ENCODE peak calls at places on chromosomes 16 and 17, in four cellular contexts. One of them, this sample, is unnamed.

GRCh38 chr16:83842755-83843507 is 35.2 kb downstream of the HSBP1 start:
- DNase-seq in mesendoderm: peak
- DNase-seq in GM23248: no peak
- DNase-seq in IMR-90: no peak
- DNase-seq in this sample: no peak

GRCh38 chr17:48715496-48716399 is 6.6 kb downstream of the PRAC1 start:
- DNase-seq in IMR-90: no peak
- DNase-seq in GM23248: no peak
- DNase-seq in mesendoderm: no peak
- DNase-seq in this sample: no peak

GRCh38 chr16:63038563-63039131 is 1002.4 kb upstream of the CDH8 start:
- DNase-seq in IMR-90: no peak
- DNase-seq in mesendoderm: no peak
- DNase-seq in GM23248: no peak
- DNase-seq in this sample: no peak

GRCh38 chr17:15036238-15036637 is 228.9 kb downstream of the PMP22 start:
- DNase-seq in IMR-90: no peak
- DNase-seq in GM23248: no peak
- DNase-seq in mesendoderm: peak
- DNase-seq in this sample: no peak

GRCh38 chr17:44012874-44013273 is 1.9 kb downstream of the TMEM101 start:
- DNase-seq in mesendoderm: no peak
- DNase-seq in IMR-90: no peak
- DNase-seq in GM23248: no peak
- DNase-seq in this sample: no peak

GRCh38 chr17:29352146-29352545 is 38.0 kb upstream of the TAOK1 start:
- DNase-seq in mesendoderm: no peak
- DNase-seq in GM23248: no peak
- DNase-seq in IMR-90: no peak
- DNase-seq in this sample: no peak

GRCh38 chr16:57093845-57094564 is 1.6 kb downstream of the CPNE2 start:
- DNase-seq in mesendoderm: no peak
- DNase-seq in IMR-90: no peak
- DNase-seq in GM23248: no peak
- DNase-seq in this sample: no peak

GRCh38 chr17:6641374-6641818 is 536 bp downstream of the TXNDC17 start:
- DNase-seq in GM23248: peak
- DNase-seq in IMR-90: no peak
- DNase-seq in mesendoderm: no peak
- DNase-seq in this sample: no peak

GRCh38 chr16:21159281-21159951 is 942 bp downstream of the LDAF1 start:
- DNase-seq in mesendoderm: peak
- DNase-seq in GM23248: peak
- DNase-seq in IMR-90: no peak
- DNase-seq in this sample: no peak

GRCh38 chr17:72249441-72249840 is 128.6 kb downstream of the SOX9 start:
- DNase-seq in GM23248: no peak
- DNase-seq in IMR-90: no peak
- DNase-seq in mesendoderm: no peak
- DNase-seq in this sample: no peak

GRCh38 chr17:36837616-36838272 is 99.5 kb upstream of the LHX1 start:
- DNase-seq in GM23248: no peak
- DNase-seq in IMR-90: no peak
- DNase-seq in mesendoderm: peak
- DNase-seq in this sample: no peak

GRCh38 chr16:50354629-50355456 is 13.9 kb downstream of the BRD7 start:
- DNase-seq in IMR-90: no peak
- DNase-seq in mesendoderm: peak
- DNase-seq in GM23248: peak
- DNase-seq in this sample: peak

GRCh38 chr17:58326609-58327341 is 1.8 kb downstream of the TSPOAP1 start:
- DNase-seq in IMR-90: no peak
- DNase-seq in GM23248: no peak
- DNase-seq in mesendoderm: no peak
- DNase-seq in this sample: no peak

GRCh38 chr16:69848635-69849545 is 86.8 kb downstream of the WWP2 start:
- DNase-seq in IMR-90: peak
- DNase-seq in GM23248: peak
- DNase-seq in mesendoderm: no peak
- DNase-seq in this sample: no peak

GRCh38 chr17:75778861-75779249 is 5.8 kb upstream of the UNK start:
- DNase-seq in IMR-90: peak
- DNase-seq in mesendoderm: no peak
- DNase-seq in GM23248: no peak
- DNase-seq in this sample: no peak

GRCh38 chr16:3321802-3322201 is 16.5 kb downstream of the ZNF75A start:
- DNase-seq in IMR-90: no peak
- DNase-seq in mesendoderm: no peak
- DNase-seq in GM23248: no peak
- DNase-seq in this sample: no peak

GRCh38 chr17:30337393-30337999 is 3.6 kb upstream of the TMIGD1 start:
- DNase-seq in mesendoderm: peak
- DNase-seq in GM23248: no peak
- DNase-seq in IMR-90: no peak
- DNase-seq in this sample: no peak

GRCh38 chr16:82699711-82700495 is 73.1 kb downstream of the CDH13 start:
- DNase-seq in GM23248: peak
- DNase-seq in mesendoderm: peak
- DNase-seq in IMR-90: peak
- DNase-seq in this sample: no peak

GRCh38 chr17:30808785-30809286 is 15.7 kb downstream of the CRLF3 start:
- DNase-seq in IMR-90: no peak
- DNase-seq in mesendoderm: no peak
- DNase-seq in GM23248: no peak
- DNase-seq in this sample: no peak

GRCh38 chr16:967077-967541 is 3.7 kb downstream of the LMF1 start:
- DNase-seq in mesendoderm: no peak
- DNase-seq in GM23248: no peak
- DNase-seq in IMR-90: no peak
- DNase-seq in this sample: no peak

GRCh38 chr16:85204242-85205010 is 92.2 kb upstream of the CIBAR2 start:
- DNase-seq in GM23248: peak
- DNase-seq in mesendoderm: no peak
- DNase-seq in IMR-90: peak
- DNase-seq in this sample: no peak

GRCh38 chr16:56793504-56793903 is 63.6 kb downstream of the NUP93 start:
- DNase-seq in IMR-90: peak
- DNase-seq in GM23248: peak
- DNase-seq in mesendoderm: peak
- DNase-seq in this sample: no peak

GRCh38 chr17:73342549-73343167 is 30.9 kb upstream of the CDC42EP4 start:
- DNase-seq in GM23248: peak
- DNase-seq in mesendoderm: no peak
- DNase-seq in IMR-90: peak
- DNase-seq in this sample: no peak

GRCh38 chr17:45222273-45222993 is 748 bp downstream of the FMNL1 start:
- DNase-seq in IMR-90: no peak
- DNase-seq in GM23248: no peak
- DNase-seq in mesendoderm: peak
- DNase-seq in this sample: no peak

GRCh38 chr17:16947470-16947869 is 24.4 kb downstream of the TNFRSF13B start:
- DNase-seq in mesendoderm: no peak
- DNase-seq in IMR-90: no peak
- DNase-seq in GM23248: no peak
- DNase-seq in this sample: no peak

GRCh38 chr16:83602797-83603735 is 204.7 kb upstream of the HSBP1 start:
- DNase-seq in IMR-90: no peak
- DNase-seq in GM23248: no peak
- DNase-seq in mesendoderm: no peak
- DNase-seq in this sample: no peak

GRCh38 chr17:70123193-70123592 is 46.1 kb upstream of the KCNJ2 start:
- DNase-seq in GM23248: no peak
- DNase-seq in mesendoderm: peak
- DNase-seq in IMR-90: peak
- DNase-seq in this sample: no peak

GRCh38 chr17:8884336-8884990 is 17.0 kb upstream of the PIK3R6 start:
- DNase-seq in mesendoderm: no peak
- DNase-seq in IMR-90: no peak
- DNase-seq in GM23248: no peak
- DNase-seq in this sample: no peak

GRCh38 chr17:39674702-39675389 is 6.6 kb downstream of the PNMT start:
- DNase-seq in mesendoderm: no peak
- DNase-seq in IMR-90: no peak
- DNase-seq in GM23248: no peak
- DNase-seq in this sample: no peak

GRCh38 chr16:86984975-86985655 is 332.1 kb downstream of the C16orf95 start:
- DNase-seq in IMR-90: no peak
- DNase-seq in GM23248: peak
- DNase-seq in mesendoderm: peak
- DNase-seq in this sample: no peak

GRCh38 chr17:81265576-81265975 is 26.5 kb downstream of the NDUFAF8 start:
- DNase-seq in IMR-90: no peak
- DNase-seq in GM23248: no peak
- DNase-seq in mesendoderm: no peak
- DNase-seq in this sample: no peak

GRCh38 chr17:36657763-36658490 is 56.5 kb downstream of the MRM1 start:
- DNase-seq in GM23248: peak
- DNase-seq in IMR-90: no peak
- DNase-seq in mesendoderm: peak
- DNase-seq in this sample: no peak

GRCh38 chr16:85690469-85691064 is 1.8 kb upstream of the GINS2 start:
- DNase-seq in IMR-90: no peak
- DNase-seq in mesendoderm: no peak
- DNase-seq in GM23248: no peak
- DNase-seq in this sample: no peak

GRCh38 chr16:62256406-62256805 is 220.2 kb upstream of the CDH8 start:
- DNase-seq in mesendoderm: peak
- DNase-seq in IMR-90: no peak
- DNase-seq in GM23248: peak
- DNase-seq in this sample: no peak

GRCh38 chr17:48755346-48755745 is 26.8 kb upstream of the HOXB13 start:
- DNase-seq in GM23248: no peak
- DNase-seq in IMR-90: no peak
- DNase-seq in mesendoderm: no peak
- DNase-seq in this sample: no peak

GRCh38 chr16:70158261-70158939 is 15.2 kb upstream of the CLEC18C start:
- DNase-seq in IMR-90: no peak
- DNase-seq in mesendoderm: peak
- DNase-seq in GM23248: no peak
- DNase-seq in this sample: no peak

GRCh38 chr16:401468-402348 is at the start of gene DECR2:
- DNase-seq in GM23248: peak
- DNase-seq in IMR-90: peak
- DNase-seq in mesendoderm: peak
- DNase-seq in this sample: no peak

GRCh38 chr16:9136596-9136995 is 45.2 kb downstream of the HAPSTR1 start:
- DNase-seq in GM23248: no peak
- DNase-seq in mesendoderm: no peak
- DNase-seq in IMR-90: no peak
- DNase-seq in this sample: no peak

GRCh38 chr16:18800674-18801196 is 614 bp downstream of the ARL6IP1 start:
- DNase-seq in IMR-90: no peak
- DNase-seq in GM23248: peak
- DNase-seq in mesendoderm: peak
- DNase-seq in this sample: no peak

GRCh38 chr17:28381141-28381825 is 9.8 kb downstream of the SARM1 start:
- DNase-seq in IMR-90: no peak
- DNase-seq in GM23248: no peak
- DNase-seq in mesendoderm: peak
- DNase-seq in this sample: no peak

GRCh38 chr17:78885956-78886355 is 17.0 kb downstream of the CEP295NL start:
- DNase-seq in mesendoderm: no peak
- DNase-seq in IMR-90: no peak
- DNase-seq in GM23248: no peak
- DNase-seq in this sample: no peak
- H3K27ac ChIP-seq in mesendoderm: no peak
- H3K27ac ChIP-seq in IMR-90: peak
- H3K27ac ChIP-seq in GM23248: peak
- H3K27ac ChIP-seq in this sample: no peak

GRCh38 chr17:1716076-1716911 is 6.1 kb upstream of the TLCD2 start:
- DNase-seq in GM23248: peak
- DNase-seq in IMR-90: peak
- DNase-seq in mesendoderm: peak
- DNase-seq in this sample: peak

GRCh38 chr17:1713878-1714487 is 3.8 kb upstream of the TLCD2 start:
- DNase-seq in IMR-90: peak
- DNase-seq in mesendoderm: peak
- DNase-seq in GM23248: peak
- DNase-seq in this sample: no peak

GRCh38 chr17:1714488-1714979 is 4.4 kb upstream of the TLCD2 start:
- DNase-seq in IMR-90: peak
- DNase-seq in mesendoderm: peak
- DNase-seq in GM23248: peak
- DNase-seq in this sample: no peak

GRCh38 chr17:1715803-1716075 is 5.6 kb upstream of the TLCD2 start:
- DNase-seq in IMR-90: no peak
- DNase-seq in GM23248: no peak
- DNase-seq in mesendoderm: no peak
- DNase-seq in this sample: no peak

GRCh38 chr17:1714980-1715802 is 5.0 kb upstream of the TLCD2 start:
- DNase-seq in GM23248: peak
- DNase-seq in mesendoderm: peak
- DNase-seq in IMR-90: peak
- DNase-seq in this sample: no peak
- H3K9ac ChIP-seq in GM23248: peak
- H3K9ac ChIP-seq in mesendoderm: peak
- H3K9ac ChIP-seq in IMR-90: peak
- H3K9ac ChIP-seq in this sample: peak

GRCh38 chr16:64507240-64508024 is 614.4 kb downstream of the CDH11 start:
- DNase-seq in GM23248: no peak
- DNase-seq in mesendoderm: peak
- DNase-seq in IMR-90: no peak
- DNase-seq in this sample: no peak
- H3K27ac ChIP-seq in GM23248: no peak
- H3K27ac ChIP-seq in mesendoderm: no peak
- H3K27ac ChIP-seq in IMR-90: no peak
- H3K27ac ChIP-seq in this sample: no peak

GRCh38 chr17:74466111-74466784 is at the start of gene CD300A:
- DNase-seq in IMR-90: no peak
- DNase-seq in GM23248: no peak
- DNase-seq in mesendoderm: no peak
- DNase-seq in this sample: no peak
- H3K9ac ChIP-seq in IMR-90: no peak
- H3K9ac ChIP-seq in GM23248: no peak
- H3K9ac ChIP-seq in mesendoderm: peak
- H3K9ac ChIP-seq in this sample: no peak